ENCODE peak calls at places on chromosomes 16 and 17, in nine cellular contexts. A is lung; J is psoas muscle; W is iPS DF 6.9; D is NT2/D1; H is colonic mucosa; Q is adrenal gland; V is mesendoderm; N is CD8-positive, alpha-beta memory T cell. R is an unnamed sample. For H3K4me1, the result is how much of the 10 kb centered on the place peaks cover.

GRCh38 chr17:2782030-2782429 is 14.2 kb upstream of the RAP1GAP2 start:
- DNase-seq in A (no peak), J (no peak), W (no peak), D (no peak), H (no peak), Q (no peak), V (peak), N (no peak), R (no peak)

GRCh38 chr17:60087882-60088669 is 9.4 kb upstream of the HEATR6 start:
- DNase-seq in A (no peak), J (no peak), W (no peak), D (no peak), H (peak), Q (no peak), V (peak), N (no peak), R (no peak)

GRCh38 chr17:57861000-57861736 is 11.3 kb upstream of the MRPS23 start:
- DNase-seq in A (peak), J (peak), W (no peak), D (no peak), H (peak), Q (peak), V (peak), N (peak), R (peak)

GRCh38 chr16:50761276-50761675 is 19.4 kb downstream of the CYLD start:
- DNase-seq in A (no peak), J (no peak), W (no peak), D (no peak), H (no peak), Q (no peak), V (no peak), N (no peak), R (no peak)

GRCh38 chr17:79951361-79952264 is 84.1 kb downstream of the TBC1D16 start:
- DNase-seq in A (peak), J (peak), W (no peak), D (peak), H (no peak), Q (no peak), V (peak), N (no peak), R (no peak)

GRCh38 chr17:49548506-49549310 is 27.0 kb upstream of the NXPH3 start:
- DNase-seq in A (no peak), J (peak), W (no peak), D (no peak), H (no peak), Q (no peak), V (peak), N (no peak), R (no peak)

GRCh38 chr17:7997186-7997585 is 5.2 kb upstream of the GUCY2D start:
- DNase-seq in A (no peak), J (no peak), W (no peak), D (no peak), H (peak), Q (no peak), V (peak), N (no peak), R (no peak)

GRCh38 chr17:67372751-67373150 is 4.3 kb upstream of the PITPNC1 start:
- DNase-seq in A (no peak), J (no peak), W (no peak), D (no peak), H (no peak), Q (no peak), V (no peak), N (no peak), R (no peak)

GRCh38 chr16:5054876-5055865 is 10.6 kb downstream of the C16orf89 start:
- DNase-seq in A (no peak), J (no peak), W (no peak), D (no peak), H (no peak), Q (no peak), V (no peak), N (no peak), R (no peak)

GRCh38 chr17:20202141-20202574 is 193.0 kb downstream of the SPECC1 start:
- DNase-seq in A (no peak), J (no peak), W (peak), D (peak), H (peak), Q (no peak), V (peak), N (no peak), R (no peak)

GRCh38 chr16:3004781-3005284 is 7.9 kb upstream of the CLDN9 start:
- DNase-seq in A (peak), J (no peak), W (no peak), D (no peak), H (peak), Q (no peak), V (peak), N (no peak), R (no peak)

GRCh38 chr17:69012895-69013805 is 47.6 kb downstream of the ABCA9 start:
- DNase-seq in A (no peak), J (no peak), W (no peak), D (no peak), H (no peak), Q (no peak), V (no peak), N (no peak), R (no peak)

GRCh38 chr16:6382787-6383515 is 949.7 kb upstream of the RBFOX1 start:
- DNase-seq in A (no peak), J (no peak), W (no peak), D (no peak), H (no peak), Q (no peak), V (no peak), N (no peak), R (no peak)

GRCh38 chr17:81888988-81889595 is 2.3 kb downstream of the ALYREF start:
- DNase-seq in A (no peak), J (no peak), W (no peak), D (no peak), H (no peak), Q (no peak), V (no peak), N (no peak), R (no peak)

GRCh38 chr17:57604771-57605733 is 140.0 kb downstream of the CCDC182 start:
- DNase-seq in A (no peak), J (peak), W (no peak), D (no peak), H (peak), Q (peak), V (no peak), N (peak), R (no peak)

GRCh38 chr17:34389343-34389742 is 26.3 kb upstream of the CCL1 start:
- DNase-seq in A (no peak), J (no peak), W (no peak), D (no peak), H (no peak), Q (no peak), V (no peak), N (no peak), R (no peak)

GRCh38 chr16:55118701-55119260 is 188.1 kb downstream of the IRX5 start:
- DNase-seq in A (no peak), J (no peak), W (no peak), D (no peak), H (no peak), Q (no peak), V (no peak), N (no peak), R (no peak)

GRCh38 chr17:2400474-2400866 is 390 bp downstream of the MNT start:
- DNase-seq in A (no peak), J (peak), W (no peak), D (no peak), H (peak), Q (peak), V (peak), N (peak), R (peak)

GRCh38 chr17:19945009-19945650 is 32.5 kb downstream of the AKAP10 start:
- DNase-seq in A (no peak), J (no peak), W (no peak), D (no peak), H (no peak), Q (no peak), V (no peak), N (no peak), R (no peak)

GRCh38 chr16:68286153-68287074 is 22.1 kb downstream of the SLC7A6 start:
- DNase-seq in A (no peak), J (no peak), W (no peak), D (no peak), H (no peak), Q (no peak), V (no peak), N (no peak), R (no peak)
- H3K4me1 ChIP-seq in A (under half), J (half or more), W (under half), D (under half), H (under half), Q (under half), V (under half), N (half or more), R (half or more)

DNA sequence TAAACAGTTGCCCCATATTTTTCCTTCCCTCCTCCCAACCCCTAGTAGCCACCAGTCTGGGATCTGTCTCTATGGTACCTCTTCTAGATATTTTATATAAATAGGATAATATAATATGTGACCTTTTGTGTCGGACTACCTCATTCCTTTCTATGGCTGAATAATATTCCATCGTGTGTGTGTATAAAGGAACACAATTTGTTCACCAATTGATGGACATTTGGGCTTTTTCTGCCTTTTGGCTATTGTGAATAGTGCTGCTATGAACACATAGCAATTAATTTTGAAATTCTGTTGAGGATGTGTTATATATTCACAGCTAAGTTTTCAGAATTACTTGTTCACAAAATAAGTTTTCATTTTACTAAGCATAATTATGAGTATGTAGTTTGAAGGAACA is 2.5 kb downstream of the NFATC3 start:
- DNase-seq in A (no peak), J (no peak), W (no peak), D (no peak), H (no peak), Q (no peak), V (no peak), N (no peak), R (no peak)
- H3K4me1 ChIP-seq in A (under half), J (half or more), W (under half), D (under half), H (under half), Q (under half), V (under half), N (half or more), R (under half)

GRCh38 chr17:46117117-46117516 is 76.1 kb downstream of the KANSL1 start:
- DNase-seq in A (no peak), J (no peak), W (no peak), D (no peak), H (no peak), Q (no peak), V (peak), N (no peak), R (no peak)
- H3K4me1 ChIP-seq in A (under half), J (half or more), W (under half), D (under half), H (under half), Q (under half), V (under half), N (half or more), R (under half)

GRCh38 chr16:73033271-73033998 is 14.5 kb downstream of the ZFHX3 start:
- DNase-seq in A (no peak), J (no peak), W (no peak), D (peak), H (no peak), Q (no peak), V (peak), N (no peak), R (no peak)
- H3K4me1 ChIP-seq in A (under half), J (half or more), W (under half), D (under half), H (under half), Q (under half), V (under half), N (under half), R (under half)

R was measured in effector memory CD4-positive, alpha-beta T cell.